ENCODE peak calls at places on chromosomes 2 and 18, in five cellular contexts. One of them, this sample, is unnamed.
A peak's percentile ranks its signal among the peaks of the same experiment; 100 is the strongest.

GRCh38 chr2:60119778-60120177 is 433.7 kb downstream of the BCL11A start:
- DNase-seq in kidney epithelial cell: no peak
- DNase-seq in fibroblast of lung: no peak
- DNase-seq in cardiac muscle cell: no peak
- DNase-seq in K562: no peak
- DNase-seq in this sample: no peak

GRCh38 chr2:189045836-189046235 is 71.7 kb downstream of the COL3A1 start:
- DNase-seq in kidney epithelial cell: no peak
- DNase-seq in fibroblast of lung: no peak
- DNase-seq in cardiac muscle cell: no peak
- DNase-seq in K562: no peak
- DNase-seq in this sample: no peak

GRCh38 chr2:105778344-105778607 is 33.6 kb downstream of the NCK2 start:
- DNase-seq in kidney epithelial cell: no peak
- DNase-seq in fibroblast of lung: no peak
- DNase-seq in cardiac muscle cell: no peak
- DNase-seq in K562: no peak
- DNase-seq in this sample: no peak

GRCh38 chr2:223954401-223954800 is 2.9 kb upstream of the MRPL44 start:
- DNase-seq in kidney epithelial cell: no peak
- DNase-seq in fibroblast of lung: peak; percentile 85
- DNase-seq in cardiac muscle cell: no peak
- DNase-seq in K562: no peak
- DNase-seq in this sample: no peak

GRCh38 chr2:216633616-216634316 is 546 bp downstream of the IGFBP2 start:
- DNase-seq in kidney epithelial cell: no peak
- DNase-seq in fibroblast of lung: peak; percentile 36
- DNase-seq in cardiac muscle cell: peak; percentile 62
- DNase-seq in K562: no peak
- DNase-seq in this sample: no peak

GRCh38 chr2:55163895-55164509 is 68.1 kb downstream of the CLHC1 start:
- DNase-seq in kidney epithelial cell: no peak
- DNase-seq in fibroblast of lung: peak; percentile 32
- DNase-seq in cardiac muscle cell: no peak
- DNase-seq in K562: no peak
- DNase-seq in this sample: no peak

GRCh38 chr2:118524911-118525310 is 322.5 kb downstream of the EN1 start:
- DNase-seq in kidney epithelial cell: no peak
- DNase-seq in fibroblast of lung: no peak
- DNase-seq in cardiac muscle cell: no peak
- DNase-seq in K562: no peak
- DNase-seq in this sample: no peak

GRCh38 chr2:241678784-241679540 is 7.7 kb downstream of the DTYMK start:
- DNase-seq in kidney epithelial cell: no peak
- DNase-seq in fibroblast of lung: no peak
- DNase-seq in cardiac muscle cell: no peak
- DNase-seq in K562: no peak
- DNase-seq in this sample: no peak

GRCh38 chr2:108909917-108910515 is 79.0 kb downstream of the EDAR start:
- DNase-seq in kidney epithelial cell: no peak
- DNase-seq in fibroblast of lung: no peak
- DNase-seq in cardiac muscle cell: no peak
- DNase-seq in K562: no peak
- DNase-seq in this sample: no peak

GRCh38 chr18:23245461-23245860 is 110.2 kb downstream of the CABLES1 start:
- DNase-seq in kidney epithelial cell: no peak
- DNase-seq in fibroblast of lung: no peak
- DNase-seq in cardiac muscle cell: no peak
- DNase-seq in K562: no peak
- DNase-seq in this sample: no peak

GRCh38 chr18:23239885-23240608 is 104.8 kb downstream of the CABLES1 start:
- DNase-seq in kidney epithelial cell: no peak
- DNase-seq in fibroblast of lung: no peak
- DNase-seq in cardiac muscle cell: no peak
- DNase-seq in K562: no peak
- DNase-seq in this sample: no peak

GRCh38 chr18:23244431-23244830 is 109.1 kb downstream of the CABLES1 start:
- DNase-seq in kidney epithelial cell: no peak
- DNase-seq in fibroblast of lung: no peak
- DNase-seq in cardiac muscle cell: no peak
- DNase-seq in K562: no peak
- DNase-seq in this sample: no peak

GRCh38 chr18:23240609-23240930 is 105.3 kb downstream of the CABLES1 start:
- DNase-seq in kidney epithelial cell: no peak
- DNase-seq in fibroblast of lung: no peak
- DNase-seq in cardiac muscle cell: no peak
- DNase-seq in K562: no peak
- DNase-seq in this sample: no peak

GRCh38 chr18:23243178-23243577 is 107.9 kb downstream of the CABLES1 start:
- DNase-seq in kidney epithelial cell: no peak
- DNase-seq in fibroblast of lung: no peak
- DNase-seq in cardiac muscle cell: no peak
- DNase-seq in K562: no peak
- DNase-seq in this sample: no peak
- TF ChIP-seq CTCF in kidney epithelial cell: no peak
- TF ChIP-seq CTCF in fibroblast of lung: no peak
- TF ChIP-seq CTCF in cardiac muscle cell: no peak
- TF ChIP-seq CTCF in K562: peak; percentile 30
- TF ChIP-seq CTCF in this sample: no peak

GRCh38 chr18:80200171-80200931 is 47.0 kb downstream of the PARD6G start:
- DNase-seq in kidney epithelial cell: no peak
- DNase-seq in fibroblast of lung: no peak
- DNase-seq in cardiac muscle cell: no peak
- DNase-seq in K562: no peak
- DNase-seq in this sample: no peak
- TF ChIP-seq CTCF in kidney epithelial cell: no peak
- TF ChIP-seq CTCF in fibroblast of lung: peak; percentile 48
- TF ChIP-seq CTCF in cardiac muscle cell: peak; percentile 15
- TF ChIP-seq CTCF in K562: peak; percentile 23
- TF ChIP-seq CTCF in this sample: no peak

GRCh38 chr2:47541848-47542450 is 139.0 kb downstream of the MSH2 start:
- DNase-seq in kidney epithelial cell: no peak
- DNase-seq in fibroblast of lung: no peak
- DNase-seq in cardiac muscle cell: no peak
- DNase-seq in K562: no peak
- DNase-seq in this sample: no peak

GRCh38 chr2:47536696-47537095 is 133.7 kb downstream of the MSH2 start:
- DNase-seq in kidney epithelial cell: no peak
- DNase-seq in fibroblast of lung: peak; percentile 67
- DNase-seq in cardiac muscle cell: no peak
- DNase-seq in K562: no peak
- DNase-seq in this sample: no peak

GRCh38 chr2:47535073-47535472 is 132.1 kb downstream of the MSH2 start:
- DNase-seq in kidney epithelial cell: no peak
- DNase-seq in fibroblast of lung: no peak
- DNase-seq in cardiac muscle cell: no peak
- DNase-seq in K562: no peak
- DNase-seq in this sample: no peak

GRCh38 chr2:47535991-47536390 is 133.0 kb downstream of the MSH2 start:
- DNase-seq in kidney epithelial cell: no peak
- DNase-seq in fibroblast of lung: peak; percentile 32
- DNase-seq in cardiac muscle cell: no peak
- DNase-seq in K562: no peak
- DNase-seq in this sample: no peak

DNA sequence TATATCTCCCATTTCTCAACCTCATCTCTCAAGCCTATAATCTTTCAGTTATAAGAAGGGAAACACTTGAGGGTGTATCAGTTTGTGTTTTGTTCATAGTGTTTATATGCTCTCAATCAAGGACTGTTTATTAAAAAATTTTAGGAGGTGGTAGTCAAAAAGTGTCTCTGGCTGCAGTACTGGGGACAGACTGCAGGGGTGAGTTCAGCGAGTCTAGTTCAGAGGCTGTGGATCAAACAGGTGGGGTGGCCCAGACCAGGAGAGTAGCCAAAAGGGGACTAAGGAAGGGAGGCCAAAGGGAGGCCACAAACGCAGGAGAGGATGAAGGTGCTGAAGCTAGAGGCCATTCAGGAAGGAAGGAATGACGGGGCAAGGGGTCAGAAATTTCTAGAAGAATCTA is 136.3 kb downstream of the MSH2 start:
- DNase-seq in kidney epithelial cell: no peak
- DNase-seq in fibroblast of lung: no peak
- DNase-seq in cardiac muscle cell: no peak
- DNase-seq in K562: no peak
- DNase-seq in this sample: no peak
- TF ChIP-seq CTCF in kidney epithelial cell: peak; percentile 8
- TF ChIP-seq CTCF in fibroblast of lung: peak; percentile 18
- TF ChIP-seq CTCF in cardiac muscle cell: peak; percentile 12
- TF ChIP-seq CTCF in K562: no peak
- TF ChIP-seq CTCF in this sample: peak; percentile 11

GRCh38 chr2:98157557-98157956 is 70.6 kb downstream of the VWA3B start:
- DNase-seq in kidney epithelial cell: no peak
- DNase-seq in fibroblast of lung: no peak
- DNase-seq in cardiac muscle cell: peak; percentile 48
- DNase-seq in K562: no peak
- DNase-seq in this sample: no peak
- TF ChIP-seq CTCF in kidney epithelial cell: no peak
- TF ChIP-seq CTCF in fibroblast of lung: no peak
- TF ChIP-seq CTCF in cardiac muscle cell: no peak
- TF ChIP-seq CTCF in K562: peak; percentile 53
- TF ChIP-seq CTCF in this sample: no peak

GRCh38 chr2:52340185-52340584 is 1308.3 kb upstream of the NRXN1 start:
- DNase-seq in kidney epithelial cell: no peak
- DNase-seq in fibroblast of lung: peak; percentile 14
- DNase-seq in cardiac muscle cell: peak; percentile 49
- DNase-seq in K562: no peak
- DNase-seq in this sample: peak; percentile 9
- TF ChIP-seq CTCF in kidney epithelial cell: no peak
- TF ChIP-seq CTCF in fibroblast of lung: no peak
- TF ChIP-seq CTCF in cardiac muscle cell: no peak
- TF ChIP-seq CTCF in K562: no peak
- TF ChIP-seq CTCF in this sample: no peak

GRCh38 chr18:36503477-36503876 is 206.0 kb downstream of the FHOD3 start:
- DNase-seq in kidney epithelial cell: no peak
- DNase-seq in fibroblast of lung: no peak
- DNase-seq in cardiac muscle cell: no peak
- DNase-seq in K562: no peak
- DNase-seq in this sample: no peak
- TF ChIP-seq CTCF in kidney epithelial cell: no peak
- TF ChIP-seq CTCF in fibroblast of lung: no peak
- TF ChIP-seq CTCF in cardiac muscle cell: no peak
- TF ChIP-seq CTCF in K562: peak; percentile 9
- TF ChIP-seq CTCF in this sample: no peak